ENCODE peak calls at places on chromosome 11, in four cellular contexts. A is SK-N-SH, K is K562, T is HepG2. N is an unnamed sample.

GRCh38 chr11:61567286-61568061 is 13.4 kb downstream of the SYT7 start:
- DNase-seq in A (peak), K (peak), T (peak), N (peak)

GRCh38 chr11:126404367-126404766 is 48.9 kb downstream of the ST3GAL4 start:
- DNase-seq in A (no peak), K (no peak), T (no peak), N (no peak)

GRCh38 chr11:133549796-133550195 is 17.5 kb upstream of the OPCML start:
- DNase-seq in A (no peak), K (no peak), T (no peak), N (no peak)

GRCh38 chr11:62142921-62143320 is 19.1 kb downstream of the INCENP start:
- DNase-seq in A (peak), K (no peak), T (no peak), N (no peak)

GRCh38 chr11:2299773-2300172 is 1.9 kb downstream of the C11orf21 start:
- DNase-seq in A (no peak), K (no peak), T (no peak), N (no peak)

GRCh38 chr11:36425593-36426206 is 84.4 kb downstream of the TRAF6 start:
- DNase-seq in A (no peak), K (no peak), T (no peak), N (no peak)

GRCh38 chr11:5267033-5267563 is 2.6 kb downstream of the HBE1 start:
- DNase-seq in A (no peak), K (no peak), T (no peak), N (no peak)

GRCh38 chr11:14969922-14970323 is 2.2 kb downstream of the CALCA start:
- DNase-seq in A (peak), K (peak), T (peak), N (peak)

GRCh38 chr11:14638561-14638960 is 5.0 kb upstream of the PDE3B start:
- DNase-seq in A (no peak), K (no peak), T (no peak), N (no peak)

GRCh38 chr11:15171956-15172355 is 57.2 kb downstream of the INSC start:
- DNase-seq in A (no peak), K (no peak), T (no peak), N (no peak)

GRCh38 chr11:47946682-47947575 is 33.4 kb upstream of the PTPRJ start:
- DNase-seq in A (no peak), K (peak), T (no peak), N (no peak)

GRCh38 chr11:1563697-1564534 is 8.2 kb downstream of the DUSP8 start:
- DNase-seq in A (no peak), K (no peak), T (no peak), N (no peak)

GRCh38 chr11:15509082-15509481 is 394.4 kb downstream of the INSC start:
- DNase-seq in A (no peak), K (no peak), T (no peak), N (no peak)

GRCh38 chr11:101974255-101974654 is 57.9 kb upstream of the ANGPTL5 start:
- DNase-seq in A (no peak), K (no peak), T (peak), N (no peak)

GRCh38 chr11:86138958-86139357 is 70.1 kb upstream of the PICALM start:
- DNase-seq in A (no peak), K (no peak), T (no peak), N (no peak)

GRCh38 chr11:46331653-46331984 is 15.6 kb upstream of the DGKZ start:
- DNase-seq in A (no peak), K (no peak), T (no peak), N (no peak)

GRCh38 chr11:46333129-46333947 is 13.9 kb upstream of the DGKZ start:
- DNase-seq in A (peak), K (no peak), T (no peak), N (peak)

GRCh38 chr11:46334211-46334610 is 13.1 kb upstream of the DGKZ start:
- DNase-seq in A (no peak), K (no peak), T (no peak), N (no peak)

GRCh38 chr11:46332093-46332567 is 15.1 kb upstream of the DGKZ start:
- DNase-seq in A (no peak), K (no peak), T (no peak), N (no peak)

DNA sequence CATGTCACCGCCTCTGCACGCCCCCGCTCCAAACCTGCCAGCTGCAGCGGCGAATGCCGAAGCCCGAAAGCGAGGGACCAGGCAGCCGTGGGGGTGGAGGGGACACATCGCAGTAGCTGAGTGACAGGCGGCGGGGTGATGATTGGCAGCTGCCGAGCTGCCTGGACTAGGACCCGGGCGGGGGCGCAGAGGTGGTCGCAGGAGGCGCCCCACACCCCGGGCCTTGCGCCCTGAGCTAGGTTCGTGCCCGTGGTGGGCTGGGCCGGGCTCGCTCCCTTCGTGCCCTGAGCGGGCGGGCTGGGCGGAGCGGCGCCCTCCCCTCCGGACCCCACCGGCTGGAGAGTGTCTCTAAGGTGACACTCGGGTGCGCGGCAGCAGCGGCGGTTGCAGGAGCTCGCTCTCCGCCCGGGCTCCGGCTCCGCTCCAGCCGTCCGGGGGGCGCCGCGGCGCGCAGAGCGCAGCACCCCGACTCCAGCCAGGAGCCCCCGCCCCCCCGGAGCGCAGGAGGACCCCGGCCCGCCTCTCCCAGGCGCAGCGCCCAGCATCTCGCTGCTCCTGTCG is 14.6 kb upstream of the DGKZ start:
- DNase-seq in A (peak), K (peak), T (no peak), N (peak)
- TF ChIP-seq FOXJ3 in A (no peak), K (no peak), T (no peak), N (no peak)

GRCh38 chr11:60328460-60328859 is 1.4 kb downstream of the MS4A6E start:
- DNase-seq in A (no peak), K (no peak), T (no peak), N (no peak)

GRCh38 chr11:60336767-60337391 is 9.8 kb downstream of the MS4A6E start:
- DNase-seq in A (no peak), K (no peak), T (no peak), N (no peak)

GRCh38 chr11:60332923-60333322 is 5.9 kb downstream of the MS4A6E start:
- DNase-seq in A (no peak), K (no peak), T (no peak), N (no peak)

GRCh38 chr11:60338053-60338452 is 11.0 kb downstream of the MS4A6E start:
- DNase-seq in A (no peak), K (no peak), T (no peak), N (no peak)

DNA sequence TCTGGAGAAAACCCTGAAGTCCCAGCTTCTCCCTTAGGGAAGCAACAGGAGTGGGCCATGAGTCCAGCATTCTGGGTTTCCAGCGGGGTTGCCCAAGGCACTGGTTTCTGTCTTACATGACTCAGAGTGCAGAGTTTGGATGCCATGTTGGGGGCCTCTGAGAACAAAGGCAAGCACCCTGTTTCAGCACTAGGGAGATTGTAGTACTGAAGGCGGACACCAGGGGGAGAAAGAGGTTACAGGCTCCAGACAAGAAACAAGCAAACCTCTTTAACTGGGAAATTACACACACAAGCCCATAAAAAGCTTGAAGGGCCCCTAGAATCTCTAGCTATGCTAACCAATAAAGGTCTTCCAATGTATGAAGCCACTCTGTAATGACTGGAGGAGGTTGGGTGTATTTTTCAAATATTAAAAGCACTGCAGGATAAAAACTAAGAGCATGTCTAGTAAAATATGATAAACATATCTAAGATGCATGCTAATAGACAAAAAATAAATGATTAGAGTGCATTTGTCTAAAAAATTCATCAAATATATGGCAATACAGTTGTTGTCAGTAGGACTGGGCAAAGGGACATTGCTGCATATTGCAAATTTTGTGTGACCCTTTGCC is 7.1 kb downstream of the MS4A6E start:
- DNase-seq in A (peak), K (peak), T (peak), N (peak)
- TF ChIP-seq FOXJ3 in A (no peak), K (no peak), T (no peak), N (no peak)

GRCh38 chr11:110165039-110165438 is 71.8 kb downstream of the ZC3H12C start:
- DNase-seq in A (no peak), K (no peak), T (no peak), N (no peak)
- TF ChIP-seq FOXJ3 in A (no peak), K (no peak), T (no peak), N (no peak)

GRCh38 chr11:67265633-67266423 is 445 bp upstream of the GRK2 start:
- DNase-seq in A (peak), K (no peak), T (peak), N (peak)
- TF ChIP-seq FOXJ3 in A (no peak), K (no peak), T (no peak), N (no peak)

GRCh38 chr11:63997801-63998332 is 11.6 kb downstream of the OTUB1 start:
- DNase-seq in A (no peak), K (no peak), T (no peak), N (no peak)

GRCh38 chr11:63997104-63997700 is 11.0 kb downstream of the OTUB1 start:
- DNase-seq in A (no peak), K (no peak), T (no peak), N (no peak)

GRCh38 chr11:63998558-63999348 is 12.5 kb downstream of the OTUB1 start:
- DNase-seq in A (peak), K (no peak), T (no peak), N (peak)

GRCh38 chr11:63993983-63994382 is 7.7 kb downstream of the OTUB1 start:
- DNase-seq in A (no peak), K (no peak), T (no peak), N (no peak)

DNA sequence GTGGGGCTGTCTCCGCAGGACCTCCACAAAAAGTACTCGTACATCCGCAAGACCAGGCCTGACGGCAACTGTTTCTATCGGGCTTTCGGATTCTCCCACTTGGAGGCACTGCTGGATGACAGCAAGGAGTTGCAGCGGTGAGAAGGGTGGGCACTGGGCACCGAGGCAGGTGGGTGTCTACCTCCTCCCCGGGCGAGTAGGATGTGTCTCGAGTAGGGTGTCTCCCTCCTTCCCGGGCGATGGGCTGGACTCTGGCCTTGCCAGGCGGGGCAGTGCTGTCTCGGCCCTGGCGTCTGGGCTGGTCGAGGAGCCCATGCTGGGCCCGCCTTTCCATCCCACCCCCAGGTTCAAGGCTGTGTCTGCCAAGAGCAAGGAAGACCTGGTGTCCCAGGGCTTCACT is 10.3 kb downstream of the OTUB1 start:
- DNase-seq in A (no peak), K (no peak), T (no peak), N (no peak)
- TF ChIP-seq FOXJ3 in A (no peak), K (no peak), T (no peak), N (no peak)

GRCh38 chr11:353315-353857 is 15.9 kb upstream of the B4GALNT4 start:
- DNase-seq in A (no peak), K (no peak), T (peak), N (no peak)
- TF ChIP-seq FOXJ3 in A (no peak), K (no peak), T (no peak), N (no peak)

GRCh38 chr11:76704171-76704948 is 33.8 kb upstream of the LRRC32 start:
- DNase-seq in A (no peak), K (no peak), T (no peak), N (peak)

GRCh38 chr11:76705834-76706233 is 35.3 kb upstream of the LRRC32 start:
- DNase-seq in A (no peak), K (no peak), T (no peak), N (no peak)

GRCh38 chr11:76701701-76702100 is 31.2 kb upstream of the LRRC32 start:
- DNase-seq in A (no peak), K (no peak), T (no peak), N (no peak)

GRCh38 chr11:76702378-76703128 is 32.0 kb upstream of the LRRC32 start:
- DNase-seq in A (no peak), K (peak), T (no peak), N (no peak)

DNA sequence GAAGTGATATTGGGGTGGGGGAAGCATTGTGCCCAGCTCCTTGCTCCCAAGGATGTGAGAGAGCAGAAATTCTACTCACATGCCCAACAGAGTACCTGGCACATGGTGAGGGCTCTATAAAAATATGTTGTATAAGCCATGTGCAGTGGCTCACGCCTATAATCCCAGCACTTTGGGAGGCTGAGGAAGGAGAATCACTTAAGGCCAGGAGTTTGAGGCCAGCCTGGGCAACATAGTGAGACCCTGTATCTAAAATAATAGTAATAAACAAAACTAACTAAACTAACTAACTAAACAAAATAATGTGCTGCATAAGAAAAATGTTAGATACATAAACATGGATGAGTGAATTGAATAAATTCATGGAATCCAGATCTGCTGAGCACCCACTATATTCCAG is 33.2 kb upstream of the LRRC32 start:
- DNase-seq in A (no peak), K (no peak), T (no peak), N (no peak)
- TF ChIP-seq FOXJ3 in A (no peak), K (no peak), T (no peak), N (no peak)

DNA sequence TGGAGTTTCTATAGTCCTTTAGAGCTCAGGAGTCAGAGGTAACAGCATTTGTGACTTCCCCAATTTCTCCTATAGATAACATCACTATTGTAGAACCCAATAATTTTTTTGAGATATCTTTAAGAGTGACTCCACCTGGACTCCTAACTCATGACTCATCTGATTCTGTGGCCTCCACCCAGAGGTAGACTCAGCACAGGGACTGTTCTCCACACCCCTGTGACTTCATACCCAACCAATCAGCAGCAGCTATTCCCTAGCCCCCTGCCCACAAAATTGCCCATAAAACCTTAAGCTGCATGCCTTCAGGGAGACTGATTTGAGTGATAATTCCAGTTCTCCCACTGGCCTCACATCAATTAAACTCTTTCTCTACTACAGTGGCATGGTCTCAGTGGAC is 475.4 kb upstream of the FAT3 start:
- DNase-seq in A (no peak), K (no peak), T (no peak), N (no peak)
- TF ChIP-seq FOXJ3 in A (no peak), K (no peak), T (no peak), N (no peak)